ENCODE peak calls at places on chromosome 22, in nine cellular contexts. W, D, J, C, F, L, Z, V and U are unnamed samples.

GRCh38 chr22:44666207-44666585 is 35.8 kb upstream of the PRR5 start:
- DNase-seq in W (no peak), D (no peak), J (no peak), C (no peak), F (no peak), L (no peak), Z (no peak), V (no peak), U (no peak)

GRCh38 chr22:18954941-18955571 is 19.0 kb upstream of the PRODH start:
- DNase-seq in W (no peak), D (no peak), J (no peak), C (no peak), F (no peak), L (no peak), Z (no peak), V (no peak), U (no peak)

GRCh38 chr22:29183971-29184595 is 21.6 kb upstream of the EMID1 start:
- DNase-seq in W (no peak), D (no peak), J (no peak), C (no peak), F (no peak), L (no peak), Z (no peak), V (no peak), U (no peak)

GRCh38 chr22:21047035-21047661 is 1.4 kb downstream of the LRRC74B start:
- DNase-seq in W (no peak), D (no peak), J (no peak), C (no peak), F (no peak), L (no peak), Z (no peak), V (no peak), U (no peak)

GRCh38 chr22:38429460-38430128 is 25.4 kb downstream of the KCNJ4 start:
- DNase-seq in W (no peak), D (peak), J (no peak), C (no peak), F (no peak), L (no peak), Z (no peak), V (no peak), U (no peak)

GRCh38 chr22:18048441-18048898 is 24.1 kb upstream of the MICAL3 start:
- DNase-seq in W (no peak), D (peak), J (no peak), C (no peak), F (no peak), L (peak), Z (no peak), V (no peak), U (no peak)

GRCh38 chr22:49962012-49962750 is 1.6 kb downstream of the PIM3 start:
- DNase-seq in W (peak), D (peak), J (peak), C (peak), F (no peak), L (peak), Z (peak), V (peak), U (peak)

GRCh38 chr22:41699264-41700104 is at the start of gene MEI1:
- DNase-seq in W (peak), D (peak), J (peak), C (no peak), F (no peak), L (peak), Z (peak), V (no peak), U (no peak)

GRCh38 chr22:44765571-44766285 is 13.4 kb downstream of the ARHGAP8 start:
- DNase-seq in W (no peak), D (no peak), J (no peak), C (no peak), F (no peak), L (no peak), Z (no peak), V (no peak), U (no peak)

GRCh38 chr22:28054622-28054871 is 135.5 kb upstream of the PITPNB start:
- DNase-seq in W (no peak), D (no peak), J (no peak), C (no peak), F (no peak), L (no peak), Z (no peak), V (no peak), U (no peak)

GRCh38 chr22:39663751-39664150 is 93.2 kb downstream of the CACNA1I start:
- DNase-seq in W (no peak), D (no peak), J (no peak), C (no peak), F (no peak), L (no peak), Z (no peak), V (no peak), U (no peak)

GRCh38 chr22:22576244-22576988 is 17.4 kb upstream of the PRAME start:
- DNase-seq in W (peak), D (peak), J (peak), C (no peak), F (no peak), L (peak), Z (no peak), V (peak), U (no peak)